ENCODE peak calls at places on chromosomes 11 and 22, in eight cellular contexts. V, R, Q, S, Y, D, M and P are unnamed samples.

GRCh38 chr11:84857746-84858145 is 769.4 kb downstream of the DLG2 start:
- DNase-seq in V (no peak), R (no peak), Q (no peak), S (no peak), Y (no peak), D (no peak), M (no peak), P (no peak)

GRCh38 chr22:44574581-44575343 is 76.7 kb upstream of the RTL6 start:
- DNase-seq in V (no peak), R (peak), Q (no peak), S (peak), Y (no peak), D (no peak), M (no peak), P (no peak)

GRCh38 chr11:125368757-125369156 is 127.3 kb downstream of the FEZ1 start:
- DNase-seq in V (no peak), R (no peak), Q (no peak), S (no peak), Y (no peak), D (no peak), M (no peak), P (no peak)

GRCh38 chr22:30876221-30876751 is 92.3 kb downstream of the MORC2 start:
- DNase-seq in V (no peak), R (peak), Q (no peak), S (no peak), Y (no peak), D (no peak), M (no peak), P (peak)

GRCh38 chr11:85809881-85810280 is 1.1 kb downstream of the SYTL2 start:
- DNase-seq in V (no peak), R (no peak), Q (peak), S (no peak), Y (no peak), D (peak), M (no peak), P (no peak)

GRCh38 chr11:1121343-1122331 is 36.1 kb upstream of the MUC5AC start:
- DNase-seq in V (no peak), R (peak), Q (peak), S (no peak), Y (no peak), D (no peak), M (no peak), P (no peak)

GRCh38 chr22:19579113-19579811 is 55.1 kb upstream of the CLDN5 start:
- DNase-seq in V (no peak), R (no peak), Q (no peak), S (no peak), Y (no peak), D (peak), M (no peak), P (no peak)

GRCh38 chr11:118415739-118416068 is 14.3 kb downstream of the ATP5MG start:
- DNase-seq in V (peak), R (no peak), Q (peak), S (peak), Y (no peak), D (peak), M (no peak), P (no peak)

GRCh38 chr11:40161855-40162410 is 1297.5 kb downstream of the LRRC4C start:
- DNase-seq in V (no peak), R (no peak), Q (no peak), S (no peak), Y (no peak), D (no peak), M (no peak), P (no peak)

GRCh38 chr11:126378763-126379162 is 23.3 kb downstream of the ST3GAL4 start:
- DNase-seq in V (no peak), R (no peak), Q (no peak), S (peak), Y (no peak), D (no peak), M (no peak), P (no peak)

GRCh38 chr22:28563636-28564035 is 116.0 kb downstream of the TTC28 start:
- DNase-seq in V (no peak), R (no peak), Q (no peak), S (no peak), Y (no peak), D (no peak), M (no peak), P (no peak)

GRCh38 chr11:116132273-116132978 is 628.2 kb upstream of the CADM1 start:
- DNase-seq in V (no peak), R (no peak), Q (no peak), S (no peak), Y (no peak), D (no peak), M (no peak), P (no peak)

GRCh38 chr22:42922374-42923177 is 65.5 kb upstream of the ARFGAP3 start:
- DNase-seq in V (no peak), R (peak), Q (no peak), S (no peak), Y (no peak), D (peak), M (peak), P (peak)

GRCh38 chr11:114359342-114359741 is 41.0 kb downstream of the C11orf71 start:
- DNase-seq in V (no peak), R (no peak), Q (no peak), S (peak), Y (no peak), D (no peak), M (no peak), P (no peak)

GRCh38 chr11:109140426-109140825 is 281.6 kb upstream of the C11orf87 start:
- DNase-seq in V (no peak), R (no peak), Q (no peak), S (no peak), Y (no peak), D (no peak), M (no peak), P (no peak)

GRCh38 chr11:74255741-74256369 is 55.6 kb downstream of the P4HA3 start:
- DNase-seq in V (no peak), R (no peak), Q (peak), S (peak), Y (peak), D (peak), M (peak), P (no peak)

GRCh38 chr11:28284206-28284605 is 176.0 kb downstream of the METTL15 start:
- DNase-seq in V (peak), R (no peak), Q (no peak), S (no peak), Y (no peak), D (no peak), M (no peak), P (no peak)

GRCh38 chr11:8258289-8258688 is 5.4 kb downstream of the LMO1 start:
- DNase-seq in V (no peak), R (peak), Q (no peak), S (no peak), Y (no peak), D (peak), M (no peak), P (no peak)

GRCh38 chr11:9005087-9005486 is 1.3 kb upstream of the NRIP3 start:
- DNase-seq in V (no peak), R (no peak), Q (no peak), S (no peak), Y (no peak), D (peak), M (no peak), P (no peak)

GRCh38 chr11:9109858-9110731 is 18.7 kb upstream of the SCUBE2 start:
- DNase-seq in V (no peak), R (no peak), Q (no peak), S (no peak), Y (no peak), D (no peak), M (no peak), P (no peak)

GRCh38 chr11:122743949-122744876 is 88.7 kb downstream of the UBASH3B start:
- DNase-seq in V (no peak), R (no peak), Q (peak), S (no peak), Y (no peak), D (peak), M (peak), P (no peak)

GRCh38 chr11:2290351-2290841 is 11.3 kb downstream of the C11orf21 start:
- DNase-seq in V (no peak), R (peak), Q (no peak), S (no peak), Y (no peak), D (peak), M (no peak), P (no peak)

GRCh38 chr11:69598147-69598546 is 42.8 kb upstream of the CCND1 start:
- DNase-seq in V (no peak), R (no peak), Q (no peak), S (peak), Y (no peak), D (peak), M (no peak), P (no peak)
- TF ChIP-seq CTCF in V (peak), R (peak), Q (no peak), S (no peak), Y (peak), D (peak), M (no peak), P (peak)

DNA sequence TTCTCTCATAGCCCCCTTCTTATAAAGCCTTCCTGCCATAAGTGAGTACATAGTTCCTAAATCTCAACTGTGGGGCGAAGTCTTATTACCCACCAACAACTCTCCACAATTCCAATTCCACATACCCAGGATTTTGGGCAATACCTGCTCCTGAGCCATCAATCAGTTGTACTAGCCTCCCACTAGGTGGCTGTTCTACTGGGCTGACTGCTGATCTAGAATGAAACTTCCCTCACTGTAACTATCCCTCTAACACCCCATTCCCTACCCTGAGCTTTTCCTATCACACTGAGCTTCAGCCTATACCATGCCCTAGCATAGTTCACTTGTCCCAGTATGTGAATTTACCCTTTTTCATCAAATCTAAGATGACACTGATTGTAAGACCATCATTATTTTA is 52.5 kb downstream of the RRAS2 start:
- DNase-seq in V (no peak), R (no peak), Q (no peak), S (no peak), Y (no peak), D (no peak), M (no peak), P (no peak)
- TF ChIP-seq CTCF in V (no peak), R (no peak), Q (no peak), S (peak), Y (no peak), D (no peak), M (peak), P (peak)

DNA sequence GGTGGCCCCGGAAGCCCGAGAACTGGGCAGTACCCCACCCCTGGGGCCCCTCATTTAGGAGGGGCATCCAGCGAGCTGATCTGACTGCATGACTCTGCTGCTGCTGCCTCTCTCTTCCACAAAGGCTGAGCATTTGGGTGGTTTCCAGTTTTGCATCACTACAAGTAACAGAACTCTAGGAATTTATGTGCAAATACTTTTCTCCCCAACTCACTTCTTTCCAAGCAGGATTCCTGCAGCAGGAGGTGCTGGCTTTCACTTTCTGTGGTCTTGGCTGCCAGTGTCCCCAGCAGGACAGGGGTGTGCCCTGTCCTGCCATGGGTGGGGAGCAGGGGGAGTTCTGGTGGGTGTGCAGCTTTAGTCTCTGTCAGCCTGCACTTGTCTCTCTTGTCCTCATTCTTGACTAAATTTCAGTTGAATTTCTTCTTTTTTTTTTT is 21.2 kb downstream of the UPB1 start:
- DNase-seq in V (peak), R (no peak), Q (no peak), S (peak), Y (no peak), D (peak), M (peak), P (no peak)
- TF ChIP-seq CTCF in V (peak), R (no peak), Q (no peak), S (peak), Y (no peak), D (no peak), M (no peak), P (peak)

DNA sequence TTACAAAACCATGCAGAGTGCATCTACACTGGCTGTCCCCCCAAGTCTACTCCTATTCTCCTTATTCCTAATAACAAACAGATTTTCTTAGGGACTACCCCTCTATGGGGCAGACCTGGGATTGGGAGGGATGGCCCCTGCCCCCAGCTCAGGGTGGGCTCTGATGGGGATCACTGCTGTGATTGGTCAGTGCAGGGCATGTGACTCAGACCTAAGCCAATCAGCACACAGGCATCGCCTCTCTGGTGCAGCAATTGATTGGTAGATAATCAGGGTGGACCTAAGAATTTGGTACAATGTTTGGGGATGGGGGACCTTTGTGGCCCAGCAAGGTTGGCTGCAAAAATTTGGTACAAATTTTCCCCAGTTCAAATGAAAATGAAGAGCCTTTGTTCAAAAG is 57.2 kb upstream of the SHANK2 start:
- DNase-seq in V (no peak), R (peak), Q (peak), S (no peak), Y (no peak), D (no peak), M (no peak), P (no peak)
- TF ChIP-seq CTCF in V (no peak), R (no peak), Q (no peak), S (no peak), Y (no peak), D (no peak), M (no peak), P (no peak)

GRCh38 chr11:65266210-65266609 is 4.4 kb downstream of the POLA2 start:
- DNase-seq in V (no peak), R (no peak), Q (peak), S (no peak), Y (no peak), D (no peak), M (no peak), P (no peak)
- TF ChIP-seq CTCF in V (peak), R (no peak), Q (no peak), S (peak), Y (no peak), D (no peak), M (no peak), P (no peak)

GRCh38 chr22:48943567-48944432 is 883.9 kb downstream of the BRD1 start:
- DNase-seq in V (no peak), R (peak), Q (peak), S (no peak), Y (no peak), D (peak), M (no peak), P (peak)
- TF ChIP-seq CTCF in V (peak), R (peak), Q (peak), S (no peak), Y (no peak), D (peak), M (no peak), P (peak)

GRCh38 chr11:69950120-69950519 is 128.0 kb upstream of the ANO1 start:
- DNase-seq in V (no peak), R (no peak), Q (peak), S (no peak), Y (no peak), D (peak), M (peak), P (peak)
- TF ChIP-seq CTCF in V (peak), R (peak), Q (no peak), S (peak), Y (peak), D (peak), M (peak), P (peak)

GRCh38 chr11:46298699-46299424 is 21.4 kb downstream of the CREB3L1 start:
- DNase-seq in V (no peak), R (no peak), Q (no peak), S (peak), Y (no peak), D (peak), M (peak), P (no peak)

GRCh38 chr11:46294365-46295309 is 17.2 kb downstream of the CREB3L1 start:
- DNase-seq in V (peak), R (no peak), Q (no peak), S (peak), Y (peak), D (no peak), M (no peak), P (no peak)

GRCh38 chr11:46295312-46295995 is 18.0 kb downstream of the CREB3L1 start:
- DNase-seq in V (no peak), R (peak), Q (no peak), S (peak), Y (no peak), D (peak), M (peak), P (no peak)

GRCh38 chr11:46295996-46296519 is 18.6 kb downstream of the CREB3L1 start:
- DNase-seq in V (no peak), R (no peak), Q (no peak), S (no peak), Y (no peak), D (no peak), M (no peak), P (no peak)

GRCh38 chr11:46296520-46297448 is 19.3 kb downstream of the CREB3L1 start:
- DNase-seq in V (peak), R (no peak), Q (no peak), S (peak), Y (peak), D (no peak), M (no peak), P (no peak)
- TF ChIP-seq CTCF in V (peak), R (peak), Q (no peak), S (peak), Y (peak), D (no peak), M (no peak), P (peak)

DNA sequence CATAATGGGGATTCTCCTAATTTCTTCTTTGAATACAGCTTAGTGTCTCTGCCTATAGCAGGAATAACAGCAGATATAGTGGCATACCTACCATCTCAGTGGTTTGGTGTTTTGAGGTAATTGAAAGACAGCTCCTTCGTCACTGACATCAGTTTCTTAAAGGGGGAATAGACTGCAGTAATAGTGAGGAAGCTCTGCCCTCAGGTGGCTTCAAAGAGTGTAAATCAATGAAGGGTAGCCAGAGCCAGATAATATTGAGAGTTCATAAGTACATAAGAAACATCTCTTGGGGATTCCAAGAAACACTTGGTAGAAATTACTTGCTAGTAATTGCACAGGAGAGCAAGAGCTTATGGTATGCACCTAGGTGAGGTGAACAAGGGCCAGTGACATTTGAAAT is 4.4 kb downstream of the OR6M1 start:
- DNase-seq in V (no peak), R (no peak), Q (no peak), S (no peak), Y (no peak), D (no peak), M (no peak), P (no peak)
- TF ChIP-seq CTCF in V (no peak), R (no peak), Q (no peak), S (no peak), Y (no peak), D (no peak), M (no peak), P (no peak)

GRCh38 chr11:12084191-12084717 is 26.1 kb upstream of the MICAL2 start:
- DNase-seq in V (no peak), R (no peak), Q (no peak), S (no peak), Y (no peak), D (no peak), M (no peak), P (no peak)

GRCh38 chr11:12086271-12087074 is 23.9 kb upstream of the MICAL2 start:
- DNase-seq in V (peak), R (peak), Q (peak), S (peak), Y (peak), D (peak), M (no peak), P (no peak)

GRCh38 chr11:12085371-12086251 is 24.8 kb upstream of the MICAL2 start:
- DNase-seq in V (no peak), R (no peak), Q (no peak), S (peak), Y (no peak), D (no peak), M (no peak), P (no peak)

GRCh38 chr11:12079726-12080556 is 30.4 kb upstream of the MICAL2 start:
- DNase-seq in V (peak), R (peak), Q (no peak), S (peak), Y (peak), D (no peak), M (no peak), P (no peak)

GRCh38 chr11:12083380-12083779 is 27.0 kb upstream of the MICAL2 start:
- DNase-seq in V (no peak), R (no peak), Q (no peak), S (no peak), Y (no peak), D (peak), M (no peak), P (no peak)
- TF ChIP-seq CTCF in V (peak), R (no peak), Q (no peak), S (peak), Y (peak), D (peak), M (peak), P (peak)